ENCODE peak calls at places on chromosome 12, in five cellular contexts. Y is left ventricle myocardium inferior; T is SJSA1; S is SK-N-SH; M is effector memory CD4-positive, alpha-beta T cell. H is an unnamed sample.

GRCh38 chr12:53180931-53181645 is 363 bp upstream of the CSAD start:
- DNase-seq in Y (peak; percentile 80), T (peak; percentile 77), S (peak; percentile 98), M (no peak), H (no peak)

GRCh38 chr12:122850695-122851350 is 15.6 kb downstream of the HIP1R start:
- DNase-seq in Y (no peak), T (peak; percentile 59), S (peak; percentile 30), M (no peak), H (no peak)

GRCh38 chr12:112851024-112851777 is 55.6 kb upstream of the OAS1 start:
- DNase-seq in Y (no peak), T (no peak), S (no peak), M (no peak), H (no peak)

GRCh38 chr12:49092086-49092815 is 2.4 kb downstream of the DHH start:
- DNase-seq in Y (peak; percentile 37), T (peak; percentile 50), S (peak; percentile 77), M (peak; percentile 32), H (peak; percentile 43)

GRCh38 chr12:43969882-43970281 is 134.0 kb downstream of the TMEM117 start:
- DNase-seq in Y (no peak), T (no peak), S (no peak), M (no peak), H (no peak)

GRCh38 chr12:90399317-90399716 is 555.7 kb downstream of the CCER1 start:
- DNase-seq in Y (no peak), T (no peak), S (no peak), M (no peak), H (no peak)

GRCh38 chr12:43294881-43295280 is 257.1 kb downstream of the ADAMTS20 start:
- DNase-seq in Y (no peak), T (no peak), S (no peak), M (no peak), H (no peak)

GRCh38 chr12:3077572-3078081 is 448 bp downstream of the TSPAN9 start:
- DNase-seq in Y (peak; percentile 47), T (no peak), S (no peak), M (no peak), H (peak; percentile 23)

GRCh38 chr12:107775093-107775721 is 703 bp downstream of the ASCL4 start:
- DNase-seq in Y (no peak), T (no peak), S (peak; percentile 85), M (no peak), H (no peak)

GRCh38 chr12:34294671-34295365 is 272.5 kb downstream of the ALG10 start:
- DNase-seq in Y (peak; percentile 2), T (no peak), S (no peak), M (no peak), H (no peak)

GRCh38 chr12:126464157-126464556 is 1398.9 kb downstream of the AACS start:
- DNase-seq in Y (no peak), T (no peak), S (no peak), M (no peak), H (no peak)

GRCh38 chr12:1913377-1914115 is 4.9 kb downstream of the CACNA2D4 start:
- DNase-seq in Y (no peak), T (peak; percentile 36), S (peak; percentile 42), M (no peak), H (no peak)

GRCh38 chr12:79690156-79690605 is 583 bp downstream of the PAWR start:
- DNase-seq in Y (no peak), T (peak; percentile 53), S (peak; percentile 49), M (no peak), H (no peak)

GRCh38 chr12:49949124-49949845 is 1.3 kb upstream of the AQP2 start:
- DNase-seq in Y (no peak), T (no peak), S (no peak), M (no peak), H (no peak)

GRCh38 chr12:120115066-120115465 is 1.5 kb downstream of the RAB35 start:
- DNase-seq in Y (no peak), T (no peak), S (no peak), M (no peak), H (no peak)

GRCh38 chr12:34289431-34290190 is 267.3 kb downstream of the ALG10 start:
- DNase-seq in Y (peak; percentile 4), T (peak; percentile 30), S (no peak), M (no peak), H (no peak)

GRCh38 chr12:71702590-71702989 is 16.7 kb downstream of the TMEM19 start:
- DNase-seq in Y (no peak), T (no peak), S (no peak), M (no peak), H (no peak)

GRCh38 chr12:99721715-99722275 is 74.2 kb downstream of the GARIN6 start:
- DNase-seq in Y (no peak), T (peak; percentile 60), S (no peak), M (no peak), H (no peak)

GRCh38 chr12:100075598-100075997 is 67.1 kb downstream of the BLTP3B start:
- DNase-seq in Y (no peak), T (no peak), S (no peak), M (no peak), H (no peak)

GRCh38 chr12:14952295-14952995 is 9.0 kb downstream of the ARHGDIB start:
- DNase-seq in Y (no peak), T (peak; percentile 72), S (no peak), M (peak; percentile 36), H (peak; percentile 85)

GRCh38 chr12:1858456-1858855 is 38.1 kb downstream of the LRTM2 start:
- DNase-seq in Y (no peak), T (no peak), S (no peak), M (no peak), H (no peak)

DNA sequence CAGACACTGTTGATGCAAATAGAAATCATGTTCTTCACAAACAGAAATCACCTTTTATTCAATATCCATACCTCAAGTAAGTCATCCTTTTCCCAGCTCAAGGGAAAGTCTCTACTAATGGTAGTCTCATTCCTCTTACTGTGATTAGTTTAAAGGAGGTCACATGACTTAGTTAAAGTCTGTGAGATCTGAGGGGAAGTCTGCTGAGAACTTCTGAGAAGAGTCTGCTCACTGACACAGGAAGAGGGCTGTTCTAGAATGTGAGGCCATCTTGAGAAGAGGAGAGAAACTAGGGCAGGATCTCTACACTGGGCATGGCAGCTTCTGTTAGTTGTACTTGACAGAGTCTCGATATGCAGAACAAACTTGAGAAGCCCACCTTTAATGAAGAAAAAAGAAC is 146.8 kb downstream of the C12orf42 start:
- DNase-seq in Y (no peak), T (no peak), S (no peak), M (no peak), H (no peak)
- H3K27me3 ChIP-seq in Y (no peaks in the 10 kb centered on the region), T (no peaks in the 10 kb centered on the region), S (no peaks in the 10 kb centered on the region), M (no peaks in the 10 kb centered on the region), H (no peaks in the 10 kb centered on the region)

GRCh38 chr12:27539191-27539631 is 15.2 kb downstream of the PPFIBP1 start:
- DNase-seq in Y (no peak), T (no peak), S (no peak), M (no peak), H (no peak)
- H3K4me3 ChIP-seq in Y (peak overlapping the region; percentile 37), T (no peak overlapping the region), S (no peak overlapping the region), M (no peak overlapping the region), H (no peak overlapping the region)

DNA sequence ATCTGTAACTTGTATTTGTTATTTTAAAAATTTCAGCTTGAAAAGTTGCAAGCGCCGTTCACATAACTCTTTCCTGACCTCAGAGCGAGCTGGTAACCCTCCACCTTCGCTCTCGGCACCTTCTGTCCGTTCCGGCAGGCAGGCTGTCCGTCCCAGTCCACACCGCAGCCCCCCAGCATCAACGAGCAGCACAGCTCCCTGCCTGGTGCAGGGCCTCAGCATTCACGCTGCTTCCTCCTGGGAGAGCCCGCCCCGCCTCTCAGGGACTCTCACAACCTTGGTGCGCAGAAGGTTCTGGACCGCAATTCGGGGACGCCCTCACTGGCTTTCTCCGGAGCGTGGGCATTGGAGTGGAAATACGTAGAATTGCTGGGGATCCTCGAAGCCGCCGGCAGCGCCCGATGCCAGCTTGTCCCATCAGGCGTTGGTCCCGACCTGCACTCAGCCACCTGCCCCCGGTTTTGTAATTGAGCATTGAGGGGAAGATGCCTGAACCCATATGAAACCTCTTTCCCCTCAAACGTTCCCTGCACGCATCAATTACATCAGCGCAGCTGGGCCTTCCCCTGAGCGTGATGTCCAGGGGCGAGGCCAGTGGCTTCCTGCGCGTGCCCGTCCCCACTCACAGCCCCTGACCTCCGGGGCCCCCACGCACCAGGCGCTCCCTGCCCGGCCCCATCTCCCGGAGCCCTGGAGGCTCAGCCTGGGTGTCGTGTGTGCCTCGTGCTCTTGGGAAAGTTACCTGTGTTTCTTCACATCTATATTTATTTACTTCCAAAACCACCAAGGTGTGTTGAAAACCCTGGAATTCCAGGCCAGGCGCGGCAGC is 19.1 kb downstream of the LRCOL1 start:
- DNase-seq in Y (no peak), T (no peak), S (no peak), M (no peak), H (no peak)
- H3K27me3 ChIP-seq in Y (peaks cover 46% of the 10 kb centered on the region), T (no peaks in the 10 kb centered on the region), S (no peaks in the 10 kb centered on the region), M (no peaks in the 10 kb centered on the region), H (no peaks in the 10 kb centered on the region)

DNA sequence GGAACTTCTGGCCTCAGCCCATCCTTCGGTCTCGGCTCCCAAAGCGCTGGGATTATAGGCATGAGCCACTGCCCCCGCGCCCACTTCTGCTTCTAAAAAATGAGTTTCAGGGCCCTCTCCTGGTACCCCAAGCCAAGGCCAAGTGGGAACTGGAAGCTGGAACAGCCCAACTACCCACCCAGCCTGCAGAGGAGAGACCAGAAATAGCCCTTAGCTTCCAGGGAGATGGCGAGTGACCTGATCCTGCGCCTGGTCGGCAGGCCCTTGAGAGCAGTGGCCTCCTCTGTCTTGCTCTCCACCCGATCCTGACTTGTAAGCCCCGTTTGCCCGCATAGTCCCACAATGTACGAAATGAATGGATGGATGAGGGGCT is 31.2 kb upstream of the PLEKHG6 start:
- DNase-seq in Y (no peak), T (no peak), S (no peak), M (no peak), H (no peak)
- H3K4me3 ChIP-seq in Y (peak overlapping the region; percentile 69), T (no peak overlapping the region), S (no peak overlapping the region), M (no peak overlapping the region), H (no peak overlapping the region)

DNA sequence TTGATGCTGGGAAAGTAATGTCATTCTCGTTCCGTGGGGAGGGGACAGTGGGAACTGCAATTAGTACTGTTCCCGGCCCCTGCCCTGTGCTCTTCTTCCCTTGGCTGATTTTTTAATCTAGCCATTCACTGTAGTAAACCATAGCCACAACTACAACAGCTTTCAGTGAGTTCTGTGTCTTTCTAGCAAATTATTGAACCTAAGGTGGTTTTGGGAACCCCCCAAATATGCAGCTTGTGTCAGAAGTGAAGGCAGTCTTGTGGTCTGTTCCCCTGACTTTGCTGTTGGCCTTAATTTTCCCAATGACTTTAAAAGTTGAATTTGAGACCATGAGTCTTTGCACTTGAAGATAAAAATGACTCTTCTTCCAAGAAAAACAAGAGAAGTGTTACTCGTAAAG is 114.3 kb upstream of the ETV6 start:
- DNase-seq in Y (no peak), T (no peak), S (no peak), M (no peak), H (no peak)
- H3K27me3 ChIP-seq in Y (peaks cover 25% of the 10 kb centered on the region), T (peaks cover 14% of the 10 kb centered on the region), S (peaks cover 8% of the 10 kb centered on the region), M (peaks cover 2% of the 10 kb centered on the region), H (no peaks in the 10 kb centered on the region)

GRCh38 chr12:121641343-121641630 is 15.0 kb downstream of the ORAI1 start:
- DNase-seq in Y (no peak), T (no peak), S (no peak), M (no peak), H (no peak)

GRCh38 chr12:121634836-121635235 is 8.5 kb downstream of the ORAI1 start:
- DNase-seq in Y (no peak), T (no peak), S (no peak), M (no peak), H (no peak)

GRCh38 chr12:121637231-121637914 is 11.0 kb downstream of the ORAI1 start:
- DNase-seq in Y (no peak), T (no peak), S (no peak), M (no peak), H (peak; percentile 38)

GRCh38 chr12:121638298-121639202 is 12.2 kb downstream of the ORAI1 start:
- DNase-seq in Y (no peak), T (no peak), S (no peak), M (no peak), H (no peak)
- H3K4me3 ChIP-seq in Y (no peak overlapping the region), T (no peak overlapping the region), S (no peak overlapping the region), M (no peak overlapping the region), H (no peak overlapping the region)

GRCh38 chr12:82486524-82487235 is 128.4 kb downstream of the METTL25 start:
- DNase-seq in Y (no peak), T (no peak), S (no peak), M (no peak), H (no peak)
- H3K27me3 ChIP-seq in Y (no peaks in the 10 kb centered on the region), T (no peaks in the 10 kb centered on the region), S (no peaks in the 10 kb centered on the region), M (no peaks in the 10 kb centered on the region), H (no peaks in the 10 kb centered on the region)

H was measured in CD4-positive, alpha-beta memory T cell.